ENCODE peak calls at places on chromosomes 13 and 19, in ten cellular contexts. R is IMR-90, J is neuronal stem cell, B is endothelial cell of umbilical vein, L is cardiac muscle cell, H is H1, D is uterus, S is upper lobe of left lung, E is adrenal gland, O is heart right ventricle. Q is an unnamed sample.
A peak's percentile ranks its signal among the peaks of the same experiment; 100 is the strongest.

GRCh38 chr13:40780822-40781401 is 8.5 kb upstream of the SLC25A15 start:
- DNase-seq in R (peak; percentile 20), J (no peak), B (no peak), L (no peak), H (no peak), D (no peak), S (no peak), E (no peak), O (no peak), Q (no peak)

GRCh38 chr19:3860499-3860898 is 8.3 kb downstream of the ZFR2 start:
- DNase-seq in R (no peak), J (no peak), B (no peak), L (no peak), H (no peak), D (no peak), S (no peak), E (no peak), O (no peak), Q (no peak)

GRCh38 chr19:51809787-51810186 is 14.8 kb downstream of the FPR3 start:
- DNase-seq in R (no peak), J (no peak), B (no peak), L (no peak), H (no peak), D (no peak), S (no peak), E (no peak), O (no peak), Q (no peak)

GRCh38 chr13:113448885-113449692 is 4.2 kb downstream of the ADPRHL1 start:
- DNase-seq in R (no peak), J (no peak), B (no peak), L (no peak), H (no peak), D (peak; percentile 64), S (peak; percentile 78), E (peak; percentile 63), O (no peak), Q (peak; percentile 41)

GRCh38 chr13:33554919-33555791 is 262.8 kb upstream of the RFC3 start:
- DNase-seq in R (no peak), J (no peak), B (peak; percentile 31), L (peak; percentile 48), H (no peak), D (no peak), S (no peak), E (no peak), O (no peak), Q (no peak)

GRCh38 chr13:114068723-114069322 is 63.6 kb downstream of the RASA3 start:
- DNase-seq in R (peak; percentile 77), J (no peak), B (peak; percentile 53), L (peak; percentile 53), H (no peak), D (peak; percentile 55), S (peak; percentile 72), E (peak; percentile 39), O (no peak), Q (no peak)

GRCh38 chr13:53272873-53273272 is 244.3 kb downstream of the OLFM4 start:
- DNase-seq in R (no peak), J (no peak), B (no peak), L (no peak), H (no peak), D (no peak), S (no peak), E (no peak), O (no peak), Q (no peak)

GRCh38 chr19:12015753-12016116 is 19.7 kb downstream of the ZNF433 start:
- DNase-seq in R (no peak), J (no peak), B (no peak), L (no peak), H (no peak), D (no peak), S (no peak), E (no peak), O (no peak), Q (no peak)

GRCh38 chr13:29550589-29550988 is 44.9 kb downstream of the SLC7A1 start:
- DNase-seq in R (peak; percentile 6), J (no peak), B (no peak), L (no peak), H (no peak), D (no peak), S (no peak), E (no peak), O (no peak), Q (no peak)

GRCh38 chr19:56839665-56840451 is 668 bp downstream of the PEG3 start:
- DNase-seq in R (no peak), J (peak; percentile 92), B (peak; percentile 2), L (no peak), H (no peak), D (peak; percentile 93), S (peak; percentile 92), E (peak; percentile 98), O (peak; percentile 90), Q (no peak)

GRCh38 chr13:73451120-73452029 is 392.6 kb downstream of the KLF5 start:
- DNase-seq in R (no peak), J (no peak), B (no peak), L (no peak), H (no peak), D (no peak), S (no peak), E (no peak), O (no peak), Q (no peak)

GRCh38 chr13:29505511-29505910 is 90.0 kb downstream of the SLC7A1 start:
- DNase-seq in R (no peak), J (no peak), B (no peak), L (no peak), H (no peak), D (no peak), S (no peak), E (no peak), O (no peak), Q (no peak)

GRCh38 chr19:1747285-1748114 is 5.8 kb upstream of the ONECUT3 start:
- DNase-seq in R (peak; percentile 80), J (no peak), B (peak; percentile 31), L (no peak), H (peak; percentile 54), D (no peak), S (no peak), E (peak; percentile 34), O (no peak), Q (peak; percentile 8)

GRCh38 chr13:24931450-24932217 is 164.3 kb upstream of the PABPC3 start:
- DNase-seq in R (no peak), J (peak; percentile 17), B (no peak), L (peak; percentile 3), H (no peak), D (no peak), S (no peak), E (no peak), O (no peak), Q (no peak)

GRCh38 chr19:16628183-16628983 is at the start of gene MED26:
- DNase-seq in R (peak; percentile 90), J (peak; percentile 95), B (peak; percentile 94), L (peak; percentile 95), H (peak; percentile 79), D (peak; percentile 95), S (peak; percentile 96), E (peak; percentile 96), O (peak; percentile 96), Q (peak; percentile 89)

GRCh38 chr19:50329146-50329925 is at the start of gene KCNC3:
- DNase-seq in R (peak; percentile 83), J (peak; percentile 100), B (peak; percentile 99), L (peak; percentile 100), H (peak; percentile 99), D (peak; percentile 74), S (peak; percentile 100), E (peak; percentile 98), O (peak; percentile 98), Q (peak; percentile 84)
- H3K4me1 ChIP-seq in R (no peaks in the 10 kb centered on the region), J (peaks cover 16% of the 10 kb centered on the region), B (peaks cover 9% of the 10 kb centered on the region), L (peaks cover 33% of the 10 kb centered on the region), H (peaks cover 2% of the 10 kb centered on the region), D (no peaks in the 10 kb centered on the region), S (peaks cover 68% of the 10 kb centered on the region), E (peaks cover 12% of the 10 kb centered on the region), O (peaks cover 27% of the 10 kb centered on the region), Q (peaks cover 54% of the 10 kb centered on the region)

DNA sequence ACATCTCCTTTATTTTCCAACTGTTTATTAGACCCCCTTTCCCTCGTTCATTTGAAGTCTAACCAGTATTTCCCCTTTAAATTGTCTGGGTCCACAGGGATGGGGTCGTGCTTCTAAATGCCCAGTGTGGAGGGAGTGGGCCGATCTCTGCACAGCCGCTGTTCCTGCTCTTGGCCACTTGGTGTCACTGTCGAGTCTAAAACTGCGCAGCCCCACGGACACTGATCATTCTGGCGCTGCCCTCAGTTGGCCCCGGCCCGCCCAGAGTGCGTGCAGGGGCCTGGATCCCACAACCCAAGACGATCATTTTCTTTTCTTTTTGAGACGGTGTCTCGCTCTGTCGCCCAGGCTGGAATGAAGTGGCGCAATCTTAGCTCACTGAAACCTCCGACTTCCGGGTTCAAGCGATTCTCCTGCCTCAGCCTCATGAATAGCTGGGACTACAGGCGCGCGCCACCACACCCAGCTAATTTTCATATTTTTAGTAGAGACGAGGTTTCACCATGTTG is 12.0 kb downstream of the WDR88 start:
- DNase-seq in R (peak; percentile 42), J (peak; percentile 63), B (peak; percentile 60), L (peak; percentile 78), H (no peak), D (peak; percentile 66), S (peak; percentile 81), E (peak; percentile 37), O (peak; percentile 53), Q (peak; percentile 35)
- H3K4me3 ChIP-seq in R (no peak overlapping the region), J (no peak overlapping the region), B (no peak overlapping the region), L (no peak overlapping the region), H (no peak overlapping the region), D (no peak overlapping the region), S (no peak overlapping the region), E (no peak overlapping the region), O (no peak overlapping the region), Q (no peak overlapping the region)

DNA sequence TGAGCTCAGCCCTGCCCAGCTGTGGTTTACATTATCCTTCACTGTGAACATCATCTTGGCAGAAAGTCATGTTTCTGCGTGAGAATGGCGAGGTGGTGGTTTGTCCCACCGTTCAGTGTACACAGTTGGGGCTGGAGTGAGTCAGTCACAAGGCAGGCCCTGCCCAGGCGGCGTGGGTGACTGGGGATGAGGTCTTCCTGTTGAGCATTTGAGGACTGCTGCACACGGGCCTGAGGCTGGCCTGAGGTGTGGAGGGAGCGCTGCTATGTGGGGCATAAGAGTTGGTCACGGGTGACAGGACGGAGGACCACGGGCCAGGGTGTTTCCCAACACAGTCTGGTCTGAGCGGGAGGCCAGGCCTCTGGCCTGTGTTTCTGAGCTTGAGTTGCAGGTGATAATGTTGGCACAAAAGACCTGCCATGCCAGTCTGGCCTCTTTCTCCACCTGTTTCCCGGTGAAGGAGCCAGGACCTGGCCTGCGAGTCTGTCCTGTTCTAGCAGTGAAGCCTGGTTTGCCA is 13.4 kb upstream of the C19orf33 start:
- DNase-seq in R (peak; percentile 98), J (no peak), B (no peak), L (no peak), H (no peak), D (no peak), S (peak; percentile 83), E (no peak), O (no peak), Q (no peak)
- H3K27ac ChIP-seq in R (peak overlapping the region; percentile 48), J (no peak overlapping the region), B (no peak overlapping the region), L (no peak overlapping the region), H (no peak overlapping the region), D (no peak overlapping the region), S (peak overlapping the region; percentile 78), E (no peak overlapping the region), O (no peak overlapping the region), Q (no peak overlapping the region)

DNA sequence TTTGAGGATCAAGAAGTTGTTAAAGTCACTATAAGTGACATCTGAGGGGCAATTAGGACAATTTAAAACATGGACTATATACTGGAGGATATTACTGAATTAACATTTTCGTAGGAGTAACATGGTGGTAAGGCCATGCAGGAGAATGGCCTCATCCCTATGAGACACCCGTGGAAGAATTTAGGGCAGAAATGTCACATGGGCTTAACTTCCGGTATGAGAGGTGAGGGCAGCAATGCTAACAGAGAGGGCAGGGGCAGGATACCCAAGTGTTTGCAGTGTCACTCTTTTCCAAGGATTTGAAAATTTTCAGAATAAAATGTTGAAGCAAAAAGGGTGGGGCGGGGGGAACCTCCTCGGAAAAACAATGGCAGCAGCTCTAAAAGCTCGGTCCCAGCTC is 23.6 kb downstream of the RANBP3 start:
- DNase-seq in R (peak; percentile 23), J (no peak), B (no peak), L (no peak), H (no peak), D (no peak), S (no peak), E (no peak), O (no peak), Q (no peak)
- H3K4me1 ChIP-seq in R (peaks cover 46% of the 10 kb centered on the region), J (peaks cover 44% of the 10 kb centered on the region), B (peaks cover 41% of the 10 kb centered on the region), L (peaks cover 89% of the 10 kb centered on the region), H (peaks cover 39% of the 10 kb centered on the region), D (peaks cover 14% of the 10 kb centered on the region), S (peaks cover 67% of the 10 kb centered on the region), E (peaks cover 44% of the 10 kb centered on the region), O (peaks cover 74% of the 10 kb centered on the region), Q (peaks cover 57% of the 10 kb centered on the region)